ENCODE peak calls at places on chromosomes 13 and 19, in seven cellular contexts. One of them, this sample, is unnamed.

GRCh38 chr19:10009269-10009665 is 1.0 kb downstream of the COL5A3 start:
- DNase-seq in anterior cingulate cortex: no peak
- DNase-seq in dorsolateral prefrontal cortex: no peak
- DNase-seq in AG10803: peak
- DNase-seq in ureter: peak
- DNase-seq in HFF-Myc: peak
- DNase-seq in cardiac muscle cell: peak
- DNase-seq in this sample: no peak

GRCh38 chr13:84844473-84844872 is 954.7 kb downstream of the SLITRK6 start:
- DNase-seq in anterior cingulate cortex: no peak
- DNase-seq in dorsolateral prefrontal cortex: no peak
- DNase-seq in AG10803: no peak
- DNase-seq in ureter: no peak
- DNase-seq in HFF-Myc: no peak
- DNase-seq in cardiac muscle cell: peak
- DNase-seq in this sample: peak

GRCh38 chr13:85093808-85094207 is 705.4 kb downstream of the SLITRK6 start:
- DNase-seq in anterior cingulate cortex: no peak
- DNase-seq in dorsolateral prefrontal cortex: no peak
- DNase-seq in AG10803: no peak
- DNase-seq in ureter: no peak
- DNase-seq in HFF-Myc: peak
- DNase-seq in cardiac muscle cell: peak
- DNase-seq in this sample: no peak

GRCh38 chr13:71412231-71412630 is 454.8 kb downstream of the DACH1 start:
- DNase-seq in anterior cingulate cortex: no peak
- DNase-seq in dorsolateral prefrontal cortex: no peak
- DNase-seq in AG10803: no peak
- DNase-seq in ureter: no peak
- DNase-seq in HFF-Myc: no peak
- DNase-seq in cardiac muscle cell: peak
- DNase-seq in this sample: no peak

GRCh38 chr13:97506511-97506910 is 72.5 kb downstream of the RAP2A start:
- DNase-seq in anterior cingulate cortex: no peak
- DNase-seq in dorsolateral prefrontal cortex: no peak
- DNase-seq in AG10803: peak
- DNase-seq in ureter: no peak
- DNase-seq in HFF-Myc: peak
- DNase-seq in cardiac muscle cell: peak
- DNase-seq in this sample: no peak

GRCh38 chr13:60260440-60260839 is 96.7 kb upstream of the DIAPH3 start:
- DNase-seq in anterior cingulate cortex: no peak
- DNase-seq in dorsolateral prefrontal cortex: no peak
- DNase-seq in AG10803: no peak
- DNase-seq in ureter: no peak
- DNase-seq in HFF-Myc: no peak
- DNase-seq in cardiac muscle cell: no peak
- DNase-seq in this sample: no peak

GRCh38 chr19:50025794-50026549 is at the start of gene ZNF473:
- DNase-seq in anterior cingulate cortex: peak
- DNase-seq in dorsolateral prefrontal cortex: peak
- DNase-seq in AG10803: peak
- DNase-seq in ureter: peak
- DNase-seq in HFF-Myc: no peak
- DNase-seq in cardiac muscle cell: peak
- DNase-seq in this sample: peak

GRCh38 chr19:16386619-16387240 is 62.1 kb downstream of the KLF2 start:
- DNase-seq in anterior cingulate cortex: peak
- DNase-seq in dorsolateral prefrontal cortex: peak
- DNase-seq in AG10803: peak
- DNase-seq in ureter: no peak
- DNase-seq in HFF-Myc: peak
- DNase-seq in cardiac muscle cell: peak
- DNase-seq in this sample: peak

GRCh38 chr19:41027273-41027967 is 36.3 kb downstream of the CYP2B6 start:
- DNase-seq in anterior cingulate cortex: no peak
- DNase-seq in dorsolateral prefrontal cortex: no peak
- DNase-seq in AG10803: no peak
- DNase-seq in ureter: no peak
- DNase-seq in HFF-Myc: no peak
- DNase-seq in cardiac muscle cell: no peak
- DNase-seq in this sample: no peak

GRCh38 chr19:7550987-7551761 is 15.7 kb downstream of the PNPLA6 start:
- DNase-seq in anterior cingulate cortex: peak
- DNase-seq in dorsolateral prefrontal cortex: peak
- DNase-seq in AG10803: no peak
- DNase-seq in ureter: peak
- DNase-seq in HFF-Myc: no peak
- DNase-seq in cardiac muscle cell: peak
- DNase-seq in this sample: no peak

GRCh38 chr13:114078501-114079451 is 53.6 kb downstream of the RASA3 start:
- DNase-seq in anterior cingulate cortex: no peak
- DNase-seq in dorsolateral prefrontal cortex: no peak
- DNase-seq in AG10803: peak
- DNase-seq in ureter: no peak
- DNase-seq in HFF-Myc: peak
- DNase-seq in cardiac muscle cell: peak
- DNase-seq in this sample: no peak

GRCh38 chr13:32796754-32797153 is 210.5 kb downstream of the PDS5B start:
- DNase-seq in anterior cingulate cortex: no peak
- DNase-seq in dorsolateral prefrontal cortex: no peak
- DNase-seq in AG10803: no peak
- DNase-seq in ureter: no peak
- DNase-seq in HFF-Myc: no peak
- DNase-seq in cardiac muscle cell: no peak
- DNase-seq in this sample: no peak

GRCh38 chr19:36686365-36687213 is 823 bp upstream of the ZNF567 start:
- DNase-seq in anterior cingulate cortex: no peak
- DNase-seq in dorsolateral prefrontal cortex: peak
- DNase-seq in AG10803: no peak
- DNase-seq in ureter: no peak
- DNase-seq in HFF-Myc: no peak
- DNase-seq in cardiac muscle cell: peak
- DNase-seq in this sample: no peak

GRCh38 chr13:47372742-47373141 is 475.9 kb upstream of the HTR2A start:
- DNase-seq in anterior cingulate cortex: no peak
- DNase-seq in dorsolateral prefrontal cortex: no peak
- DNase-seq in AG10803: no peak
- DNase-seq in ureter: no peak
- DNase-seq in HFF-Myc: no peak
- DNase-seq in cardiac muscle cell: no peak
- DNase-seq in this sample: no peak

GRCh38 chr13:110290811-110291210 is 16.1 kb downstream of the COL4A1 start:
- DNase-seq in anterior cingulate cortex: no peak
- DNase-seq in dorsolateral prefrontal cortex: no peak
- DNase-seq in AG10803: no peak
- DNase-seq in ureter: no peak
- DNase-seq in HFF-Myc: no peak
- DNase-seq in cardiac muscle cell: no peak
- DNase-seq in this sample: no peak

GRCh38 chr13:87680298-87680697 is 9.1 kb downstream of the SLITRK5 start:
- DNase-seq in anterior cingulate cortex: no peak
- DNase-seq in dorsolateral prefrontal cortex: no peak
- DNase-seq in AG10803: no peak
- DNase-seq in ureter: no peak
- DNase-seq in HFF-Myc: no peak
- DNase-seq in cardiac muscle cell: no peak
- DNase-seq in this sample: no peak

GRCh38 chr13:37072024-37072423 is 12.5 kb upstream of the SUPT20H start:
- DNase-seq in anterior cingulate cortex: no peak
- DNase-seq in dorsolateral prefrontal cortex: no peak
- DNase-seq in AG10803: no peak
- DNase-seq in ureter: no peak
- DNase-seq in HFF-Myc: no peak
- DNase-seq in cardiac muscle cell: no peak
- DNase-seq in this sample: no peak

GRCh38 chr19:52492991-52493470 is 34.4 kb upstream of the ZNF808 start:
- DNase-seq in anterior cingulate cortex: no peak
- DNase-seq in dorsolateral prefrontal cortex: no peak
- DNase-seq in AG10803: no peak
- DNase-seq in ureter: no peak
- DNase-seq in HFF-Myc: no peak
- DNase-seq in cardiac muscle cell: no peak
- DNase-seq in this sample: no peak

GRCh38 chr19:45497791-45498190 is 452 bp upstream of the PPM1N start:
- DNase-seq in anterior cingulate cortex: no peak
- DNase-seq in dorsolateral prefrontal cortex: no peak
- DNase-seq in AG10803: no peak
- DNase-seq in ureter: no peak
- DNase-seq in HFF-Myc: no peak
- DNase-seq in cardiac muscle cell: no peak
- DNase-seq in this sample: no peak

GRCh38 chr13:98483636-98484288 is 93.1 kb downstream of the STK24 start:
- DNase-seq in anterior cingulate cortex: no peak
- DNase-seq in dorsolateral prefrontal cortex: no peak
- DNase-seq in AG10803: peak
- DNase-seq in ureter: no peak
- DNase-seq in HFF-Myc: no peak
- DNase-seq in cardiac muscle cell: no peak
- DNase-seq in this sample: no peak

GRCh38 chr13:41017153-41017552 is 2.0 kb downstream of the ELF1 start:
- DNase-seq in anterior cingulate cortex: no peak
- DNase-seq in dorsolateral prefrontal cortex: no peak
- DNase-seq in AG10803: no peak
- DNase-seq in ureter: no peak
- DNase-seq in HFF-Myc: no peak
- DNase-seq in cardiac muscle cell: no peak
- DNase-seq in this sample: no peak

GRCh38 chr13:39910833-39911232 is 255.4 kb downstream of the COG6 start:
- DNase-seq in anterior cingulate cortex: no peak
- DNase-seq in dorsolateral prefrontal cortex: no peak
- DNase-seq in AG10803: peak
- DNase-seq in ureter: no peak
- DNase-seq in HFF-Myc: no peak
- DNase-seq in cardiac muscle cell: peak
- DNase-seq in this sample: no peak

GRCh38 chr19:32642771-32643170 is 32.2 kb downstream of the ANKRD27 start:
- DNase-seq in anterior cingulate cortex: no peak
- DNase-seq in dorsolateral prefrontal cortex: no peak
- DNase-seq in AG10803: no peak
- DNase-seq in ureter: no peak
- DNase-seq in HFF-Myc: no peak
- DNase-seq in cardiac muscle cell: no peak
- DNase-seq in this sample: no peak

GRCh38 chr19:39385629-39386411 is 5.1 kb downstream of the PAF1 start:
- DNase-seq in anterior cingulate cortex: no peak
- DNase-seq in dorsolateral prefrontal cortex: peak
- DNase-seq in AG10803: no peak
- DNase-seq in ureter: no peak
- DNase-seq in HFF-Myc: no peak
- DNase-seq in cardiac muscle cell: no peak
- DNase-seq in this sample: no peak

GRCh38 chr19:2330632-2331284 is 2.3 kb downstream of the SPPL2B start:
- DNase-seq in anterior cingulate cortex: no peak
- DNase-seq in dorsolateral prefrontal cortex: no peak
- DNase-seq in AG10803: no peak
- DNase-seq in ureter: no peak
- DNase-seq in HFF-Myc: no peak
- DNase-seq in cardiac muscle cell: no peak
- DNase-seq in this sample: peak

GRCh38 chr13:74770361-74770760 is 636.2 kb upstream of the KLF12 start:
- DNase-seq in anterior cingulate cortex: no peak
- DNase-seq in dorsolateral prefrontal cortex: no peak
- DNase-seq in AG10803: peak
- DNase-seq in ureter: no peak
- DNase-seq in HFF-Myc: peak
- DNase-seq in cardiac muscle cell: peak
- DNase-seq in this sample: no peak

GRCh38 chr13:23330356-23330755 is 103.1 kb downstream of the SACS start:
- DNase-seq in anterior cingulate cortex: no peak
- DNase-seq in dorsolateral prefrontal cortex: no peak
- DNase-seq in AG10803: no peak
- DNase-seq in ureter: no peak
- DNase-seq in HFF-Myc: no peak
- DNase-seq in cardiac muscle cell: no peak
- DNase-seq in this sample: no peak

GRCh38 chr13:40119852-40120251 is 464.4 kb downstream of the COG6 start:
- DNase-seq in anterior cingulate cortex: no peak
- DNase-seq in dorsolateral prefrontal cortex: no peak
- DNase-seq in AG10803: no peak
- DNase-seq in ureter: no peak
- DNase-seq in HFF-Myc: no peak
- DNase-seq in cardiac muscle cell: no peak
- DNase-seq in this sample: no peak

GRCh38 chr13:94239135-94239534 is 240.3 kb downstream of the DCT start:
- DNase-seq in anterior cingulate cortex: no peak
- DNase-seq in dorsolateral prefrontal cortex: no peak
- DNase-seq in AG10803: peak
- DNase-seq in ureter: no peak
- DNase-seq in HFF-Myc: no peak
- DNase-seq in cardiac muscle cell: peak
- DNase-seq in this sample: no peak

GRCh38 chr19:40759352-40759751 is 8.3 kb downstream of the SNRPA start:
- DNase-seq in anterior cingulate cortex: no peak
- DNase-seq in dorsolateral prefrontal cortex: no peak
- DNase-seq in AG10803: no peak
- DNase-seq in ureter: no peak
- DNase-seq in HFF-Myc: no peak
- DNase-seq in cardiac muscle cell: no peak
- DNase-seq in this sample: no peak

GRCh38 chr13:85597790-85598500 is 201.3 kb downstream of the SLITRK6 start:
- DNase-seq in anterior cingulate cortex: no peak
- DNase-seq in dorsolateral prefrontal cortex: no peak
- DNase-seq in AG10803: no peak
- DNase-seq in ureter: no peak
- DNase-seq in HFF-Myc: peak
- DNase-seq in cardiac muscle cell: no peak
- DNase-seq in this sample: no peak

GRCh38 chr19:20078696-20079095 is 896 bp downstream of the ZNF90 start:
- DNase-seq in anterior cingulate cortex: no peak
- DNase-seq in dorsolateral prefrontal cortex: no peak
- DNase-seq in AG10803: peak
- DNase-seq in ureter: peak
- DNase-seq in HFF-Myc: no peak
- DNase-seq in cardiac muscle cell: peak
- DNase-seq in this sample: no peak

GRCh38 chr19:49677232-49677881 is at the start of gene PRMT1:
- DNase-seq in anterior cingulate cortex: peak
- DNase-seq in dorsolateral prefrontal cortex: peak
- DNase-seq in AG10803: no peak
- DNase-seq in ureter: no peak
- DNase-seq in HFF-Myc: no peak
- DNase-seq in cardiac muscle cell: no peak
- DNase-seq in this sample: peak